ENCODE peak calls at places on chromosomes 6 and 20, in nine cellular contexts. Z is glutamatergic neuron; S is Calu3; E is stimulated activated CD8-positive, alpha-beta memory T cell treated with anti-CD3 and anti-CD28 coated beads, Interleukin-12 subunit alpha, Interleukin-12 subunit beta, amount 100 ng/mL, for 4 hours; X is GM19239; H is midbrain; J is HFF-Myc; B is activated B cell treated with CpG ODN at 0.5 μM for 24 hours; G is GM23338. N is an unnamed sample.

GRCh38 chr6:11606287-11606686 is 68.7 kb downstream of the TMEM170B start:
- DNase-seq in Z (no peak), S (no peak), E (no peak), X (no peak), H (no peak), J (no peak), B (no peak), G (no peak), N (no peak)

GRCh38 chr6:11190625-11191245 is 41.7 kb downstream of the NEDD9 start:
- DNase-seq in Z (no peak), S (no peak), E (no peak), X (no peak), H (no peak), J (no peak), B (no peak), G (no peak), N (no peak)

GRCh38 chr6:52403627-52404026 is 16.5 kb upstream of the EFHC1 start:
- DNase-seq in Z (no peak), S (peak; percentile 55), E (no peak), X (no peak), H (no peak), J (no peak), B (no peak), G (no peak), N (peak; percentile 60)

GRCh38 chr20:56981301-56981700 is 285.1 kb downstream of the BMP7 start:
- DNase-seq in Z (no peak), S (no peak), E (no peak), X (no peak), H (no peak), J (no peak), B (no peak), G (no peak), N (no peak)

GRCh38 chr6:39870950-39871349 is 63.3 kb downstream of the MOCS1 start:
- DNase-seq in Z (no peak), S (no peak), E (no peak), X (no peak), H (no peak), J (no peak), B (no peak), G (peak; percentile 18), N (no peak)

GRCh38 chr6:99613705-99614429 is 7.2 kb downstream of the PRDM13 start:
- DNase-seq in Z (peak; percentile 72), S (peak; percentile 14), E (no peak), X (no peak), H (no peak), J (no peak), B (peak; percentile 46), G (peak; percentile 69), N (no peak)

GRCh38 chr6:142848969-142849368 is 96.0 kb downstream of the HIVEP2 start:
- DNase-seq in Z (no peak), S (no peak), E (no peak), X (no peak), H (no peak), J (no peak), B (no peak), G (no peak), N (no peak)

GRCh38 chr6:121651420-121651819 is 216.0 kb downstream of the GJA1 start:
- DNase-seq in Z (no peak), S (no peak), E (no peak), X (no peak), H (no peak), J (no peak), B (no peak), G (no peak), N (no peak)

GRCh38 chr6:141309295-141309694 is 823.4 kb upstream of the GJE1 start:
- DNase-seq in Z (no peak), S (no peak), E (no peak), X (no peak), H (no peak), J (peak; percentile 7), B (no peak), G (peak; percentile 43), N (no peak)

GRCh38 chr20:24738058-24738775 is 210.9 kb upstream of the CST7 start:
- DNase-seq in Z (no peak), S (no peak), E (no peak), X (no peak), H (no peak), J (no peak), B (no peak), G (no peak), N (no peak)

GRCh38 chr6:138248878-138249277 is 30.6 kb upstream of the PBOV1 start:
- DNase-seq in Z (no peak), S (no peak), E (no peak), X (no peak), H (no peak), J (no peak), B (no peak), G (no peak), N (no peak)

GRCh38 chr6:45541934-45542333 is 164.2 kb upstream of the SUPT3H start:
- DNase-seq in Z (no peak), S (no peak), E (no peak), X (no peak), H (no peak), J (no peak), B (no peak), G (no peak), N (no peak)

GRCh38 chr20:37524221-37524700 is 3.2 kb downstream of the NNAT start:
- DNase-seq in Z (no peak), S (no peak), E (no peak), X (no peak), H (no peak), J (no peak), B (peak; percentile 10), G (no peak), N (no peak)

GRCh38 chr6:151647871-151648639 is 154.2 kb downstream of the CCDC170 start:
- DNase-seq in Z (peak; percentile 67), S (no peak), E (no peak), X (no peak), H (no peak), J (no peak), B (no peak), G (peak; percentile 90), N (no peak)

GRCh38 chr6:68339488-68339887 is 295.6 kb upstream of the ADGRB3 start:
- DNase-seq in Z (no peak), S (no peak), E (no peak), X (no peak), H (no peak), J (no peak), B (no peak), G (no peak), N (no peak)

GRCh38 chr6:103327079-103327478 is 1532.6 kb downstream of the HACE1 start:
- DNase-seq in Z (peak; percentile 78), S (no peak), E (no peak), X (no peak), H (no peak), J (no peak), B (no peak), G (no peak), N (no peak)

N was measured in Right ventricle myocardium superior.